ENCODE peak calls at places on chromosomes 13 and 19, in eight cellular contexts. I is heart left ventricle, T is dorsolateral prefrontal cortex, H is Peyer's patch, O is kidney, Q is A549, M is lung, R is sigmoid colon. G is an unnamed sample.

GRCh38 chr19:38213911-38214625 is 10.0 kb downstream of the DPF1 start:
- DNase-seq in H (no peak), R (no peak), O (no peak), M (no peak), T (no peak), I (no peak), Q (no peak), G (no peak)

GRCh38 chr19:1864480-1865171 is 1.2 kb upstream of the KLF16 start:
- DNase-seq in I (peak), O (peak), Q (no peak), H (peak), R (peak), T (no peak), M (peak), G (peak)

GRCh38 chr19:29714371-29714952 is 599 bp downstream of the C19orf12 start:
- DNase-seq in I (no peak), O (no peak), M (no peak), H (no peak), Q (peak), T (no peak), R (no peak), G (no peak)

GRCh38 chr13:29402168-29402621 is 193.3 kb downstream of the SLC7A1 start:
- DNase-seq in I (no peak), R (no peak), Q (no peak), T (no peak), O (no peak), H (no peak), M (no peak), G (no peak)

GRCh38 chr13:25686831-25687495 is 315.2 kb downstream of the ATP8A2 start:
- DNase-seq in I (no peak), R (no peak), M (no peak), H (no peak), O (no peak), T (no peak), Q (no peak), G (no peak)

GRCh38 chr13:95301947-95302386 is 716 bp upstream of the ABCC4 start:
- DNase-seq in I (no peak), Q (no peak), M (no peak), T (no peak), H (no peak), O (no peak), R (no peak), G (no peak)

GRCh38 chr19:46944918-46945628 is 74.6 kb upstream of the NPAS1 start:
- DNase-seq in Q (no peak), R (peak), I (peak), T (peak), H (peak), M (peak), O (peak), G (peak)

GRCh38 chr13:48094404-48094780 is 512 bp downstream of the MED4 start:
- DNase-seq in R (no peak), O (no peak), T (no peak), M (no peak), H (no peak), Q (no peak), I (no peak), G (no peak)

GRCh38 chr13:43684947-43685725 is 101.6 kb downstream of the ENOX1 start:
- DNase-seq in M (no peak), T (no peak), I (no peak), O (no peak), R (no peak), Q (no peak), H (no peak), G (no peak)

GRCh38 chr19:45889210-45889885 is 3.4 kb upstream of the IRF2BP1 start:
- DNase-seq in O (no peak), R (no peak), I (no peak), M (no peak), T (no peak), Q (no peak), H (no peak), G (no peak)

GRCh38 chr13:91690944-91691343 is 292.5 kb downstream of the GPC5 start:
- DNase-seq in O (no peak), I (no peak), T (no peak), M (no peak), H (no peak), Q (no peak), R (no peak), G (no peak)

GRCh38 chr13:44108345-44108858 is 228.7 kb downstream of the LACC1 start:
- DNase-seq in T (no peak), I (peak), Q (peak), O (peak), R (no peak), M (no peak), H (peak), G (no peak)

GRCh38 chr19:14061751-14062557 is at the start of gene PALM3:
- DNase-seq in T (no peak), M (peak), H (no peak), I (no peak), R (no peak), O (peak), Q (no peak), G (no peak)

GRCh38 chr13:113041293-113041690 is 64.3 kb upstream of the F7 start:
- DNase-seq in Q (no peak), M (no peak), R (no peak), I (no peak), O (peak), T (peak), H (no peak), G (no peak)

GRCh38 chr13:109146912-109147624 is 517.7 kb downstream of the MYO16 start:
- DNase-seq in H (no peak), Q (peak), O (no peak), M (no peak), R (no peak), T (no peak), I (no peak), G (no peak)

GRCh38 chr19:32351807-32352630 is 6.6 kb downstream of the ZNF507 start:
- DNase-seq in M (no peak), T (no peak), Q (no peak), R (no peak), O (no peak), H (no peak), I (no peak), G (no peak)

GRCh38 chr13:110540871-110541525 is 20.5 kb downstream of the RAB20 start:
- DNase-seq in R (peak), I (no peak), T (no peak), O (no peak), Q (no peak), H (peak), M (no peak), G (no peak)

GRCh38 chr13:36712785-36713184 is 39.0 kb downstream of the SERTM1 start:
- DNase-seq in Q (no peak), H (no peak), T (no peak), I (no peak), R (no peak), M (no peak), O (no peak), G (no peak)

GRCh38 chr19:47781590-47782318 is 3.3 kb downstream of the SELENOW start:
- DNase-seq in Q (no peak), T (peak), I (peak), H (peak), M (peak), O (no peak), R (peak), G (no peak)

GRCh38 chr19:47284324-47284899 is 9.7 kb downstream of the INAFM1 start:
- DNase-seq in Q (peak), T (no peak), M (no peak), R (no peak), H (no peak), O (no peak), I (no peak), G (no peak)

GRCh38 chr13:72804301-72804700 is 22.4 kb downstream of the PIBF1 start:
- DNase-seq in R (no peak), O (no peak), I (no peak), T (no peak), H (no peak), M (no peak), Q (no peak), G (no peak)

GRCh38 chr13:24627090-24627714 is 53.0 kb upstream of the ATP12A start:
- DNase-seq in O (no peak), T (no peak), H (peak), M (no peak), Q (peak), I (no peak), R (no peak), G (no peak)

GRCh38 chr13:112891477-112892401 is 77.3 kb upstream of the MCF2L start:
- DNase-seq in T (no peak), I (no peak), R (no peak), Q (no peak), O (peak), H (peak), M (no peak), G (no peak)

GRCh38 chr19:11673608-11674041 is 65.1 kb downstream of the ZNF823 start:
- DNase-seq in M (peak), I (peak), O (peak), R (peak), T (peak), H (peak), Q (no peak), G (peak)

GRCh38 chr13:47372742-47373141 is 475.9 kb upstream of the HTR2A start:
- DNase-seq in H (no peak), T (no peak), I (no peak), R (no peak), M (no peak), O (no peak), Q (no peak), G (no peak)

GRCh38 chr13:99908129-99908805 is 63.3 kb downstream of the ZIC5 start:
- DNase-seq in O (no peak), I (no peak), M (no peak), R (no peak), Q (no peak), T (no peak), H (no peak), G (no peak)

GRCh38 chr19:17248011-17248776 is 2.5 kb upstream of the NR2F6 start:
- DNase-seq in I (no peak), T (no peak), H (peak), R (no peak), M (no peak), Q (no peak), O (no peak), G (no peak)

GRCh38 chr13:52850396-52851152 is 2.1 kb upstream of the PCDH8 start:
- DNase-seq in Q (peak), R (no peak), T (no peak), O (peak), M (peak), H (peak), I (peak), G (no peak)

GRCh38 chr19:3179739-3180293 is 1.2 kb downstream of the S1PR4 start:
- DNase-seq in T (no peak), H (peak), Q (no peak), R (no peak), O (peak), I (no peak), M (no peak), G (no peak)

GRCh38 chr13:43787998-43788397 is 1.2 kb upstream of the ENOX1 start:
- DNase-seq in M (no peak), Q (peak), O (no peak), I (no peak), R (no peak), H (no peak), T (no peak), G (no peak)

GRCh38 chr19:48784527-48784926 is 26.3 kb downstream of the BCAT2 start:
- DNase-seq in Q (no peak), R (no peak), I (no peak), H (no peak), O (no peak), M (no peak), T (no peak), G (no peak)
- TF ChIP-seq CTCF in Q (no peak), R (no peak), I (peak), H (peak), O (no peak), M (no peak), T (no peak), G (no peak)

GRCh38 chr19:18682807-18683108 is 722 bp upstream of the CRTC1 start:
- DNase-seq in M (no peak), R (no peak), T (no peak), O (no peak), H (no peak), I (no peak), Q (no peak), G (no peak)
- H3K4me3 ChIP-seq in M (peak), R (peak), T (peak), O (peak), H (peak), I (peak), Q (peak), G (peak)

GRCh38 chr19:55389386-55390317 is 3.9 kb downstream of the RPL28 start:
- DNase-seq in Q (no peak), M (no peak), H (no peak), I (no peak), R (no peak), O (no peak), T (no peak), G (no peak)

GRCh38 chr19:55386515-55386947 is 799 bp downstream of the RPL28 start:
- DNase-seq in T (no peak), I (no peak), R (no peak), Q (no peak), H (no peak), O (peak), M (no peak), G (no peak)

GRCh38 chr19:55390461-55390880 is 4.7 kb downstream of the RPL28 start:
- DNase-seq in M (no peak), I (no peak), Q (no peak), T (no peak), O (no peak), R (no peak), H (no peak), G (no peak)

GRCh38 chr19:55385749-55386514 is at the start of gene RPL28:
- DNase-seq in M (peak), H (peak), I (peak), R (peak), T (peak), Q (peak), O (peak), G (peak)

DNA sequence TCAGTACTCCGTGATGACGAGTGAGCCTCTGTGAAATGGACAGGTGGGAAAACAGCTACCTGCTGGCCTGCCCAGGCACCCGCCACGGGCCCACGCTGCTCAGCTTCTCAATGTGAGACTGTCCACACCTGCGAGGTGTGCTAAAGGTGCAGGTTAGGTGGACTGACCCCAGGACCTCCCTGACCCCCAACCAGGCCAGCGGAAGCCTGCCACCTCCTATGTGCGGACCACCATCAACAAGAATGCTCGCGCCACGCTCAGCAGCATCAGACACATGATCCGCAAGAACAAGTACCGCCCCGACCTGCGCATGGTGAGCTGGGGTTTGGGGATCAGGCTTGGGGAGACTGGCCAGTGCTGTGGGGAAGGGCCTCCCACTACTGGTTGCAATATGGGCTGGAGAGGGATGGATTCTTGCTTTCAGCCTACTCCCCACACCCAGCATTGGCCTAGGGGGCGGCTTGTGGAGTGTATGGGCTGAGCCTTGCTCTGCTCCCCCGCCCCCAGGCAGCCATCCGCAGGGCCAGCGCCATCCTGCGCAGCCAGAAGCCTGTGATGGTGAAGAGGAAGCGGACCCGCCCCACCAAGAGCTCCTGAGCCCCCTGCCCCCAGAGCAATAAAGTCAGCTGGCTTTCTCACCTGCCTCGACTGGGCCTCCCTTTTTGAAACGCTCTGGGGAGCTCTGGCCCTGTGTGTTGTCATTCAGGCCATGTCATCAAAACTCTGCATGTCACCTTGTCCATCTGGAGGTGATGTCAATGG is 2.2 kb downstream of the RPL28 start:
- DNase-seq in M (no peak), Q (no peak), T (no peak), R (no peak), O (no peak), I (no peak), H (no peak), G (no peak)
- H3K27ac ChIP-seq in M (no peak), Q (peak), T (peak), R (peak), O (no peak), I (no peak), H (peak), G (no peak)

GRCh38 chr13:90365130-90365529 is 982.4 kb upstream of the MIR17HG start:
- DNase-seq in M (no peak), T (no peak), Q (no peak), I (no peak), R (no peak), H (no peak), O (no peak), G (no peak)
- TF ChIP-seq CTCF in M (no peak), T (no peak), Q (peak), I (peak), R (no peak), H (no peak), O (no peak), G (no peak)

GRCh38 chr13:39417643-39418042 is 185.3 kb downstream of the LHFPL6 start:
- DNase-seq in Q (no peak), O (no peak), I (peak), R (no peak), M (no peak), T (no peak), H (no peak), G (no peak)
- H3K4me3 ChIP-seq in Q (no peak), O (no peak), I (no peak), R (no peak), M (no peak), T (no peak), H (no peak), G (peak)

G was measured in coronary artery.